ENCODE peak calls at places on chromosomes 7 and 10, in five cellular contexts. G is cardiac muscle cell; A is stimulated activated CD4-positive, alpha-beta T cell treated with anti-CD3 and anti-CD28 coated beads, Interleukin-1b, Interleukin-23, amount 100 ng/mL, for 24 hours; W is GM03348; I is mammary epithelial cell. M is an unnamed sample.

GRCh38 chr7:7231865-7232264 is 49.5 kb downstream of the C1GALT1 start:
- DNase-seq in I (no peak), G (no peak), A (no peak), W (no peak), M (no peak)

GRCh38 chr10:96842896-96843723 is 11.0 kb downstream of the LCOR start:
- DNase-seq in I (no peak), W (no peak), A (no peak), G (peak), M (no peak)

GRCh38 chr7:22082553-22082885 is 136.8 kb upstream of the CDCA7L start:
- DNase-seq in I (no peak), A (no peak), G (no peak), W (no peak), M (no peak)

GRCh38 chr7:71236488-71237179 is 104.7 kb downstream of the GALNT17 start:
- DNase-seq in A (no peak), W (no peak), I (no peak), G (no peak), M (no peak)

GRCh38 chr7:80147543-80148376 is 13.1 kb downstream of the GNAI1 start:
- DNase-seq in G (peak), W (peak), A (no peak), I (peak), M (no peak)

GRCh38 chr10:21926949-21927348 is 76.6 kb downstream of the DNAJC1 start:
- DNase-seq in G (peak), W (peak), I (peak), A (no peak), M (no peak)

GRCh38 chr7:25181537-25181936 is 46.7 kb downstream of the NPVF start:
- DNase-seq in I (no peak), A (no peak), G (no peak), W (no peak), M (no peak)

GRCh38 chr7:7176421-7177043 is 5.8 kb upstream of the C1GALT1 start:
- DNase-seq in I (peak), A (no peak), W (peak), G (peak), M (no peak)

GRCh38 chr10:97321032-97321806 is 2.1 kb downstream of the FRAT1 start:
- DNase-seq in I (no peak), G (no peak), A (no peak), W (no peak), M (no peak)

M was measured in stimulated activated CD8-positive, alpha-beta memory T cell treated with anti-CD3 and anti-CD28 coated beads, Interleukin-15, amount 100 ng/mL, for 1 hour.